ENCODE peak calls at places on chromosome 17, in seven cellular contexts. F is astrocyte of the spinal cord, G is suprapubic skin, M is PC-3, S is fibroblast of the aortic adventitia, K is A549, B is cardiac muscle cell. E is an unnamed sample.

GRCh38 chr17:307741-308507 is 44.7 kb downstream of the RPH3AL start:
- DNase-seq in S (peak; percentile 4), B (no peak), G (no peak), F (no peak), M (no peak), K (no peak), E (no peak)

GRCh38 chr17:78343433-78344201 is 16.3 kb downstream of the SOCS3 start:
- DNase-seq in G (no peak), F (no peak), K (no peak), M (no peak), B (no peak), S (no peak), E (no peak)

GRCh38 chr17:2704031-2704889 is 7.3 kb downstream of the CLUH start:
- DNase-seq in S (no peak), F (no peak), M (no peak), G (peak; percentile 60), K (no peak), B (no peak), E (no peak)

GRCh38 chr17:7217113-7217987 is 2.3 kb downstream of the DLG4 start:
- DNase-seq in F (peak; percentile 81), S (peak; percentile 78), G (no peak), B (peak; percentile 79), K (peak; percentile 74), M (peak; percentile 45), E (peak; percentile 73)

GRCh38 chr17:44198721-44199552 is 747 bp downstream of the ATXN7L3 start:
- DNase-seq in K (peak; percentile 85), B (peak; percentile 81), F (peak; percentile 36), G (peak; percentile 82), M (peak; percentile 55), S (no peak), E (no peak)

GRCh38 chr17:18859256-18859655 is 1.3 kb downstream of the PRPSAP2 start:
- DNase-seq in G (no peak), S (peak; percentile 81), M (peak; percentile 28), K (no peak), B (peak; percentile 18), F (no peak), E (peak; percentile 47)

GRCh38 chr17:11318207-11318606 is 77.2 kb downstream of the SHISA6 start:
- DNase-seq in S (no peak), F (no peak), K (no peak), M (no peak), G (no peak), B (no peak), E (no peak)

GRCh38 chr17:21772321-21772720 is 80.0 kb downstream of the KCNJ18 start:
- DNase-seq in S (no peak), M (no peak), K (no peak), G (no peak), F (no peak), B (no peak), E (no peak)

GRCh38 chr17:55402374-55402773 is 19.3 kb downstream of the MMD start:
- DNase-seq in K (no peak), G (no peak), S (peak; percentile 11), F (peak; percentile 16), B (no peak), M (peak; percentile 88), E (peak; percentile 23)

GRCh38 chr17:64599187-64599676 is 62.9 kb downstream of the SMURF2 start:
- DNase-seq in M (no peak), K (no peak), G (no peak), F (peak; percentile 36), B (no peak), S (no peak), E (no peak)

GRCh38 chr17:77564278-77564920 is 394.1 kb upstream of the TNRC6C start:
- DNase-seq in G (no peak), F (no peak), S (no peak), K (no peak), M (no peak), B (no peak), E (no peak)

GRCh38 chr17:13874817-13875216 is 194.5 kb upstream of the COX10 start:
- DNase-seq in M (no peak), K (no peak), G (no peak), B (no peak), F (no peak), S (no peak), E (no peak)

GRCh38 chr17:50565559-50566350 is 5.2 kb downstream of the CACNA1G start:
- DNase-seq in G (no peak), B (no peak), S (no peak), F (no peak), M (no peak), K (peak; percentile 63), E (peak; percentile 31)

GRCh38 chr17:80992948-80993624 is 1.4 kb downstream of the CHMP6 start:
- DNase-seq in S (no peak), B (no peak), K (no peak), F (no peak), G (no peak), M (peak; percentile 31), E (no peak)

GRCh38 chr17:4267402-4267801 is 3.6 kb upstream of the ANKFY1 start:
- DNase-seq in B (no peak), G (no peak), F (no peak), M (no peak), K (no peak), S (no peak), E (no peak)

GRCh38 chr17:4258867-4259266 is 4.9 kb downstream of the ANKFY1 start:
- DNase-seq in M (no peak), B (no peak), G (no peak), K (no peak), F (no peak), S (no peak), E (no peak)

GRCh38 chr17:4261452-4261851 is 2.3 kb downstream of the ANKFY1 start:
- DNase-seq in B (no peak), F (peak; percentile 23), S (no peak), M (no peak), K (no peak), G (no peak), E (no peak)

GRCh38 chr17:4266550-4266949 is 2.8 kb upstream of the ANKFY1 start:
- DNase-seq in G (no peak), K (no peak), B (no peak), M (no peak), F (no peak), S (no peak), E (no peak)

DNA sequence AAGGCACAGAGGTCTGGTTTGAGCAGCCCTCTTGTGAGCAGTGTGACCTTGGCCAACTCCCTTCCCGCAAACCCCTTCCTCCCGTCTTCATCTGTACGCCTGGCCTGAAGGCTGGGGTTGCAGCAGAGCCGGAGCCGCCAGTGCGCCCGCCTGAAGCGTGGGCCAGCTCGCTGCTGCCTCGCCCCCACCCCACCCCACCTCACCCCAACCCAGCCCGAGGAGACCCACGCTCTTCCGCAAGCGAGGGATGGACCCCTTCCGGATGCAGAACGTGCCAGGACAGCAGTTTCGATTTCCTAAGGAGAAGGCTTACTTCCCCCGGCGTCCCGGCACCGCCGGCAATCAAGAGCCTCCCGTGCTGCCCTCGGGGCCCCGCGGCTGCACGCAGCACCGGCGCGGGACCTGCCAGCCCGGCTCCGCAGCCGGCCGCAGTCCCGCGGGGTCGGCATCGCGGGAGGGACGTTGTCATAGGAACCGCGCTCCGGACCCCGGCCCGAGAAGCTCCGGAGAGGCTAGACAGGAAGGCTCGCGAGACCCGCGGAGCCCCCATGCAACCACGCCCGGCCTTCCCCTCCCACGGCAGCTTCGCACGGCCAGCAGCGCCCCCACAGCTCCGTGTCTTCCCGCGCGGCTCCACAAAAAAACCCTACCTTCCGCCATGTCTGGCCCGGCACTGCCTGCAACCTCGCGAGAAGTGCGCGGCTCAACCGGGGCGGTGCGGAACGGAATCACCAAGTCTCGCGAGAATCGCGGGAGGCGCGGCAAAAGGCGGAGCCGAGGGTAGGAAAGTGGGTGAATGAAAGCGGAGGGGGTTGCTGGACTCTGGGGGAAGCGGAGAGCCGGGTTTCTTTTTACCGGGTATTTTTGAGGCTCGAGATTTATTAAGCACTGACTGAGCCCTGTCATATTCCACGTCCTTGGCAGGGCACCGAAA is at the start of gene ANKFY1:
- DNase-seq in G (peak; percentile 98), K (peak; percentile 99), S (peak; percentile 93), M (peak; percentile 88), B (peak; percentile 96), F (peak; percentile 94), E (peak; percentile 90)
- TF ChIP-seq CTCF in G (no peak), K (no peak), S (peak; percentile 6), M (no peak), B (no peak), F (peak; percentile 12), E (no peak)

GRCh38 chr17:36870618-36871002 is 66.7 kb upstream of the LHX1 start:
- DNase-seq in S (no peak), G (no peak), F (no peak), B (peak; percentile 18), M (no peak), K (no peak), E (no peak)
- H3K4me3 ChIP-seq in S (no peak overlapping the region), G (no peak overlapping the region), F (no peak overlapping the region), B (no peak overlapping the region), M (no peak overlapping the region), K (no peak overlapping the region), E (no peak overlapping the region)

DNA sequence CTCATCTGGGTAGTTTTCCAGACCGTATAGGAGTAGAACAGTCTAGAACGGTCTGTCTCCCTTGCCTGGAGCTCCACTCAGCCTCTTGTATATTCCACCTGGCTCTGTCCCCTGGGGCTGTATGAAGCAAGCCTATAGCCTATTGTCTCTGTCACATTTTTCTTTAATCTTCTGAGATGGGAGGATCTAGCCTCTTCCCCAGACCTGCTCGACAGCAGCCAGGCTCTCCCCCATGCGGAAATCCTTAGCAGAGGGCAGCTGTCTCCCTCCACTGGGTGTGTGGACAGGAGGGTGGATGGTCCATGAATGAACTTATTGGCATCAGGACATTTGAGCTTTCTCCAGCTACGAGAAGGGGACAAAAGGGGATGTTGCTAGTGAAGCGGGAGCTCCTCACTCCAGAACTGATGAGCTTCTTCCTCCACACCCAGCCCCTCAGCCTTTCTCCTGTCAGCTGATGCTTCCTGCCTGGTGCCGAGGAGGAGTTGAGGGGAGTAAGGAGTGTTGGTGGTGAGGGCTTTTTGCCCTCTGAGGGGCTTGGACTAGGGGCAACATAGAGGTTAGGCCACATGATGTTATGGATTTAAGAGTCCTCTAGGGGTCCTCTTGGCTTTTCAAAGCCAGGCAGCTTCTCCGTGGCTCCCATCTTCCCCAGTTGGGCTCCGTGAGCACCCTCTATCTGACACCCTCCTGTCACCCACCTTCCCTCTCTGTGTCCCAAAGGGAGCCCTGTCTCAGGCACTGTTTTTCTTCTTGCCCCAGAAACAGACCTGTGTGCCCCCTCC is 28.0 kb downstream of the ARHGAP23 start:
- DNase-seq in M (no peak), F (no peak), S (no peak), G (no peak), B (no peak), K (peak; percentile 18), E (no peak)
- TF ChIP-seq CTCF in M (no peak), F (peak; percentile 6), S (peak; percentile 41), G (no peak), B (peak; percentile 47), K (no peak), E (no peak)

DNA sequence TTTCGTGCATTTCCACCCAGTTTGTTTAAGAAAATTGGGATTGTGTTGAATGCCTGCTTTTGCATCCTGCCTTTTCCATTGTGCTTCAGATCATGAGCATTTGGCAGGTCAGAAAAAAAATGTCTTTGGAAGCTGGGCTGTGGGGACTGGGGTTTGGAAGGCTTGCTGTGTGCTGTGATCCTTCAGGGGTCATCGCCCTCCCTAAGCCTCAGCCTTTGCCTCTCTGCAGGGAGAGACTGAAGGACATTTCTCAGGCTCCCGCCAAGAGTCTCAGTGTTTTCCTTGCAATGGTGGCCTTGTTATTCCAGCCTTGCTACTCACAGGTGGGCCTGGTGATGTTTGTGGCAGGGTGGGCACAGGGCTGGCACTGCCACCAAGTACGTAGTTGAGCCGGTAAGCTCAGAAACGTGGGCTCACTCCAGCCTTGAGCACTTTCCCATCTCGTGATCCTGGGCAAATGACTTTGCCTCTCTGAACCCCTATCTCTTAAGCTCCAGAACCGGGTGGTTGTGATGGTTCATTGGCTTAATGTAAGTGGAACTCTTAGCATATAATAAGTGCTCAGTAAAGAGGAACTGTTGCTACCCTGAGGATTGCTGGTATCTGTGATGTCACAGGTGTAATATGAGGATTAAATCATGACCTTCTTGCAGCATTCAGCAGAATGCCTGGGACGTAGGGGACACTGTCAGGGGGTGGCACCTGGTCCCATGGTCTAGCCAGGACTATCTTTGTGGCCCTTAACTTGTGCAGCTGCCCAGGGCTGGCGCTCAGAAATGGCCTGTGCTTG is 69.1 kb downstream of the SREBF1 start:
- DNase-seq in B (no peak), G (no peak), K (no peak), F (no peak), M (no peak), S (no peak), E (no peak)
- H3K4me3 ChIP-seq in B (no peak overlapping the region), G (no peak overlapping the region), K (no peak overlapping the region), F (no peak overlapping the region), M (no peak overlapping the region), S (no peak overlapping the region), E (no peak overlapping the region)

E was measured in fibroblast of mammary gland.